ENCODE peak calls at places on chromosomes 7 and 10, in four cellular contexts. One of them, this sample, is unnamed.

GRCh38 chr7:31885160-31885559 is 185.0 kb downstream of the PDE1C start:
- DNase-seq in K562: no peak
- DNase-seq in HepG2: no peak
- DNase-seq in GM12878: no peak
- DNase-seq in this sample: no peak

GRCh38 chr10:29811751-29812427 is 177.1 kb upstream of the SVIL start:
- DNase-seq in HepG2: no peak
- DNase-seq in K562: no peak
- DNase-seq in GM12878: no peak
- DNase-seq in this sample: no peak

GRCh38 chr7:44608916-44609648 is 2.7 kb downstream of the OGDH start:
- DNase-seq in HepG2: no peak
- DNase-seq in K562: no peak
- DNase-seq in GM12878: no peak
- DNase-seq in this sample: no peak

GRCh38 chr10:120538091-120538490 is 81.1 kb downstream of the PLPP4 start:
- DNase-seq in K562: no peak
- DNase-seq in HepG2: no peak
- DNase-seq in GM12878: no peak
- DNase-seq in this sample: no peak

GRCh38 chr7:124269774-124270173 is 236.9 kb upstream of the TMEM229A start:
- DNase-seq in GM12878: no peak
- DNase-seq in K562: no peak
- DNase-seq in HepG2: no peak
- DNase-seq in this sample: no peak

GRCh38 chr7:150379590-150380379 is 655 bp downstream of the ZNF775 start:
- DNase-seq in GM12878: no peak
- DNase-seq in HepG2: no peak
- DNase-seq in K562: no peak
- DNase-seq in this sample: peak

GRCh38 chr10:75233444-75234016 is 2.2 kb downstream of the COMTD1 start:
- DNase-seq in HepG2: no peak
- DNase-seq in K562: no peak
- DNase-seq in GM12878: no peak
- DNase-seq in this sample: no peak

GRCh38 chr7:40133561-40134427 is 628 bp downstream of the MPLKIP start:
- DNase-seq in K562: no peak
- DNase-seq in HepG2: peak
- DNase-seq in GM12878: no peak
- DNase-seq in this sample: peak

GRCh38 chr7:115356139-115356746 is 434.3 kb downstream of the MDFIC start:
- DNase-seq in GM12878: no peak
- DNase-seq in HepG2: peak
- DNase-seq in K562: no peak
- DNase-seq in this sample: no peak

GRCh38 chr10:3783721-3784432 is 1.1 kb downstream of the KLF6 start:
- DNase-seq in K562: no peak
- DNase-seq in GM12878: no peak
- DNase-seq in HepG2: peak
- DNase-seq in this sample: peak

GRCh38 chr10:23189024-23189423 is 3.1 kb upstream of the PTF1A start:
- DNase-seq in GM12878: no peak
- DNase-seq in HepG2: no peak
- DNase-seq in K562: no peak
- DNase-seq in this sample: no peak

GRCh38 chr10:71221586-71222202 is 9.3 kb downstream of the UNC5B start:
- DNase-seq in GM12878: no peak
- DNase-seq in HepG2: no peak
- DNase-seq in K562: no peak
- DNase-seq in this sample: no peak

GRCh38 chr7:35761882-35762720 is 38.8 kb upstream of the SEPTIN7 start:
- DNase-seq in HepG2: no peak
- DNase-seq in K562: no peak
- DNase-seq in GM12878: no peak
- DNase-seq in this sample: no peak

GRCh38 chr7:82234457-82235049 is 209.0 kb downstream of the CACNA2D1 start:
- DNase-seq in K562: peak
- DNase-seq in GM12878: no peak
- DNase-seq in HepG2: peak
- DNase-seq in this sample: no peak

GRCh38 chr10:80429521-80429966 is 21.2 kb downstream of the PRXL2A start:
- DNase-seq in GM12878: no peak
- DNase-seq in K562: no peak
- DNase-seq in HepG2: no peak
- DNase-seq in this sample: no peak

DNA sequence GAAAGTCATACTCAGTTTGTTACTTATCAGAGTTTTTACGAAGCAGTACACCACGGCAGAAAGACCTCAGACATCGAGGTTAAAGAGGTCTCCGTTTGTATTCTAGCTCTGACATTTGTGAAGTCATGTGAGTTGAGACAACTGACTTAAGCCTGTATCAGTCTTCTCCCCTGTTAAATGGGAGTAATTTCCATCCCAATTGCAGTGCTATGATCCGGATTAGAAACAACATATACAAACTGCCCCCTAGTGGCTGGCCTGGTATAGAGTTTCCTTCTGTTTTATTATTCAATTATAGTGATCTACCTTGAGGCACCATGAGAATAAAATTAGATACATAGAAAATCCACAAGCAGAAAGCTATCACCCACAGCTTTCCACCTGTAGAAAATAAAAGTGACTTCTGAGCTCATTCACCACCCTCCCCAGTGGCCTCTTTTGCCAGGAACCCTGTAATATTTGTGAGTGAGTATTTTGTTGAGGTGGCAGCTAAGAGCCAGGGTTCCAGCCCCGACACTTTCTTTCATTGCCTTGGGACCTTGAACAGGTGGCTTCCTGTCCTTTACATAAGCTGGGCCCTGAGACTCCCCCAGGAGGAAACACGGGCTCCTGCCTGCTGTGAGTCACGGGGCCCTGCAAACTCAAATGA is 607.2 kb upstream of the MGMT start:
- DNase-seq in HepG2: peak
- DNase-seq in K562: peak
- DNase-seq in GM12878: no peak
- DNase-seq in this sample: peak
- TF ChIP-seq CREB1 in HepG2: no peak
- TF ChIP-seq CREB1 in K562: no peak
- TF ChIP-seq CREB1 in GM12878: no peak
- TF ChIP-seq CREB1 in this sample: no peak

GRCh38 chr10:59657724-59658123 is 51.9 kb downstream of the SLC16A9 start:
- DNase-seq in HepG2: no peak
- DNase-seq in GM12878: no peak
- DNase-seq in K562: no peak
- DNase-seq in this sample: no peak
- TF ChIP-seq ATF2 in HepG2: no peak
- TF ChIP-seq ATF2 in GM12878: no peak
- TF ChIP-seq ATF2 in K562: no peak
- TF ChIP-seq ATF2 in this sample: no peak

DNA sequence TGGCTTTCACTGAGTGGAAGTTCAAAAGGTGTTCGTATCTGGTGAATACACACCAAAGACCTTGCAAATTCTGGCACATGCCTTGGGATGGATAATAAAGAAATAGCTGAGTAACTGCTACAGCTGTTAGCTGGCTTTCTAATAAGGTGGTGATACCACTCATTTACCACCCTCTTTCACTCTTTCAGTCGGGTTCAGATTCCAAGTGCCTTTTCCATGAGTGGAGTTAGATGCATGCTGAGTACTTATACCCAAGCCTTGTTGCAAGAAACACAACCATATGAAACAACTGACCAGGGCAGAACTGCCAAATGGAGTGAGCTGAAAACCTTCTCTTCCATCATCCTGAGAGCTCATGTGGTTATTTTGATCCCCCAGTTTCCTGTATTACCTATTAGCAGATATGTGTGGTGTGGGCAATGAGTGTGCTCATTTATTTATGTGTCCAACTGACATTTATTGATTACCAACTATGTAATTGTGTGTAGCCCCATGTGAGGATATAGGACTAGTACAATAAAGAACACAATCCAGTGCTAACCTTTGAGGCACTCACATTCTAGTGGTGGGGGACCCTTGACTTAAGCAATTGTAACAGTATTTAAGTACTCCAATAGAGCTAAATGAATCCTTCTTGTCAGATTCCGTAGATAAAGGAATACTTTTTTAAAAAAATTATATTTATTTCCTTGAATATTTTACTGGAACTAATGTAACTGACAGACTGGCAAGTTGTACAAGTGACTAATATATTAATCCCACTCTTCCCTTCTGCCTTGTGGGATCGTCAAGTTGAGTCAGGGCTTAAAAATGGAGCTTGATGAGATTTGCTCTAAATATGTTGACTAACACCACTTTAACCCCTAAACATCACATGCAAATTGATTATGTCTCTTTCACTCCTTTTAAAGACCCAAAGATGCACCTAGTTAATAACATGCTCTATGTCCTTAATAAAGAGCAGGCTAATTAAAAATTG is 124.7 kb downstream of the ARID5B start:
- DNase-seq in GM12878: no peak
- DNase-seq in K562: no peak
- DNase-seq in HepG2: no peak
- DNase-seq in this sample: no peak
- TF ChIP-seq TCF7 in GM12878: no peak
- TF ChIP-seq TCF7 in K562: no peak
- TF ChIP-seq TCF7 in HepG2: no peak
- TF ChIP-seq TCF7 in this sample: no peak

GRCh38 chr10:33735463-33735862 is 401.0 kb upstream of the NRP1 start:
- DNase-seq in K562: no peak
- DNase-seq in HepG2: no peak
- DNase-seq in GM12878: no peak
- DNase-seq in this sample: no peak

GRCh38 chr10:33734393-33735110 is 400.1 kb upstream of the NRP1 start:
- DNase-seq in K562: no peak
- DNase-seq in HepG2: no peak
- DNase-seq in GM12878: no peak
- DNase-seq in this sample: no peak

GRCh38 chr10:33732176-33733025 is 397.9 kb upstream of the NRP1 start:
- DNase-seq in K562: no peak
- DNase-seq in HepG2: no peak
- DNase-seq in GM12878: no peak
- DNase-seq in this sample: no peak

GRCh38 chr10:33731322-33731721 is 396.9 kb upstream of the NRP1 start:
- DNase-seq in K562: no peak
- DNase-seq in GM12878: no peak
- DNase-seq in HepG2: no peak
- DNase-seq in this sample: no peak

DNA sequence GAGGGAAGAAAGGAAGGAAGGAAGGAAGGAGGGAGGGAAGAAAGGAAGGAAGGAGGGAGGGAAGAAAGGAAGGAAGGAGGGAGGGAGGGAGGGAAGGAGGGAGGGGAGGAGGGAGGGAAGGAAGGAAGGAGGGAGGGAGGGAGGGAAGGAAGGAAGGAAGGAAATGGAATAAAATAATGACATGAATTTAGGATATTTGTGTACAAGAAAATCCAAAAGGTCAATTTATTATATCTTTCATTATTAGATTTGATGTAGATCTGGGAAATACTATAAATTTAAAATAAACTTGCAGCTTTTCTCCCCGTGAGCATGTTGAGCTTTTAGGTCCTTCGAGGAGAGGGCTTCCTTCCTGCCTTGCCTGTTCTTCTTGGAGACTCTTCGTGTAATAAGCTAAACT is 398.6 kb upstream of the NRP1 start:
- DNase-seq in K562: no peak
- DNase-seq in HepG2: no peak
- DNase-seq in GM12878: no peak
- DNase-seq in this sample: no peak
- TF ChIP-seq CREB1 in K562: no peak
- TF ChIP-seq CREB1 in HepG2: no peak
- TF ChIP-seq CREB1 in GM12878: no peak
- TF ChIP-seq CREB1 in this sample: no peak